ENCODE peak calls at places on chromosomes 3 and 15, in five cellular contexts. T is aorta, O is A549, U is PC-3, M is left lung. N is an unnamed sample.

GRCh38 chr3:126300761-126301481 is 56.3 kb downstream of the KLF15 start:
- DNase-seq in U (no peak), O (no peak), M (peak; percentile 60), T (peak; percentile 75), N (no peak)

GRCh38 chr3:185732782-185733181 is 92.1 kb downstream of the IGF2BP2 start:
- DNase-seq in T (no peak), M (no peak), U (peak; percentile 93), O (no peak), N (peak; percentile 42)

GRCh38 chr3:126539558-126540250 is 15.7 kb downstream of the CHST13 start:
- DNase-seq in O (no peak), M (peak; percentile 18), T (peak; percentile 35), U (no peak), N (no peak)

GRCh38 chr15:61871926-61872522 is 188.2 kb downstream of the VPS13C start:
- DNase-seq in T (no peak), O (peak; percentile 32), M (no peak), U (peak; percentile 45), N (peak; percentile 35)

GRCh38 chr3:64539451-64540196 is 148.2 kb downstream of the ADAMTS9 start:
- DNase-seq in M (no peak), O (no peak), U (no peak), T (peak; percentile 56), N (no peak)

GRCh38 chr3:151476344-151477018 is 15.6 kb upstream of the IGSF10 start:
- DNase-seq in T (no peak), M (no peak), U (no peak), O (no peak), N (no peak)

GRCh38 chr3:23671901-23672589 is 133.7 kb upstream of the UBE2E1 start:
- DNase-seq in T (peak; percentile 53), M (no peak), O (no peak), U (peak; percentile 68), N (no peak)

GRCh38 chr3:45137656-45138181 is 8.5 kb downstream of the CDCP1 start:
- DNase-seq in U (peak; percentile 65), M (no peak), T (no peak), O (no peak), N (no peak)

GRCh38 chr3:105806361-105806760 is 62.5 kb downstream of the CBLB start:
- DNase-seq in M (no peak), T (no peak), O (peak; percentile 68), U (peak; percentile 89), N (peak; percentile 22)

GRCh38 chr3:124281453-124282316 is 289.8 kb upstream of the ROPN1 start:
- DNase-seq in M (no peak), U (peak; percentile 74), O (peak; percentile 41), T (no peak), N (peak; percentile 61)

GRCh38 chr3:153927107-153927506 is 194.1 kb upstream of the ARHGEF26 start:
- DNase-seq in U (peak; percentile 80), T (no peak), M (no peak), O (peak; percentile 29), N (peak; percentile 47)

GRCh38 chr3:71305246-71306206 is 278.0 kb downstream of the FOXP1 start:
- DNase-seq in M (peak; percentile 42), T (no peak), U (peak; percentile 38), O (no peak), N (peak; percentile 66)

DNA sequence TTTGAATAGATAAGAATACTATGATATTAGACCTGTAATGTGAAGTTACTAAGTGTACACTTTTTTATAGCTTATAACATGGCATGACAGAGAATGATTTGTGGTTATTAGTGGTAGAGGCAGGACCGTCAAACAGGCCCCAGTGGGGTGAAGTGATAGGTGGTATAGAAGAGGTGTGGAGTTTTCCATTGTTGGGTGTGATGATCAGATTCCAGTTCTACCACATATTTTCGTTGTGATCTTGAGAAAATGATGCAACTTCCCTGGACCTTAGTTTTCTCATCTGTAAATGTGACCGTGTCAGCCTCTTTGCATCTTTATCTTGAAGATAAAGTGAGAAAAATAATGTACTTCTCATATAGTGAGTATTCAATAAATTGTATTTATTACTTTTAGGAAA is 30.3 kb upstream of the UTS2B start:
- DNase-seq in M (no peak), U (peak; percentile 42), T (no peak), O (no peak), N (no peak)
- H3K27ac ChIP-seq in M (no peak overlapping the region), U (no peak overlapping the region), T (no peak overlapping the region), O (no peak overlapping the region), N (no peak overlapping the region)

GRCh38 chr3:12582730-12583129 is 25.8 kb downstream of the MKRN2 start:
- DNase-seq in M (no peak), O (no peak), U (no peak), T (no peak), N (no peak)
- H3K4me3 ChIP-seq in M (no peak overlapping the region), O (no peak overlapping the region), U (no peak overlapping the region), T (no peak overlapping the region), N (no peak overlapping the region)

DNA sequence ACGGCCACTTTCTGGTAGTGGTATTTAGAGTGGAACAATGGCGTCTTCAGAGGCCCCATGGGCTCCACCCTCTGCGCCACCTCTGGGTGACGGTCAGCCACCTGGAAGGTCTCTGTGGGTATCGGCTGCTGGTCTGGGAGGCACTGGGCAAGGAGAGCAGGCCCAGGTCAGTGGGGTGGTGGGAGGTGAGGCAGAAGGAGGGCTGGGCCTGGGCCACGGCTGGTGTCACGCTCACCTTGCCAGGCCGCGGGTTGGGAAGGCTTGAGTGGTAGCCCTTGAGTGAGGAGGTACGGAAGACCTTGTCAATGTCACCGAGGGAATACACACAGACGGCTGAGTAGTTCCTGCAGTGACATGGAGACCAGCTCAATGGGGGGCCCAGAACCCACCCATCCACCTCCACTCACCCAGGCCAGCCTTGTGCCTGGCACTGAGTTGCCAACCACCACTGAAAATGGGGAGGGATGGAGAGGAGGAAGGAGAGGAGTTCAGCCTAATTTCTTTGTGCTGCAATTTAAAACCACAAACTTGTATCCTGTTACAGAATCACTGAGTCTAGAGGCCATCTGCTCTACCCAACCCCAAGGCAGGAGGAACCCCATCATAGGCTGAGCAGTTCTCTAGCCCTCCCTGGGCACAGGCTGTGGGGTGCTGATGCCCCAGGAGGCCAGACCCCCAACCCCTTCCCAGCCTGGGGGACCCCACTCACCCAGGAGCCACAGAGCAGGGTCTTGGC is 19.0 kb downstream of the SEMA7A start:
- DNase-seq in U (no peak), O (no peak), T (no peak), M (no peak), N (no peak)
- H3K4me1 ChIP-seq in U (peaks cover 58% of the 10 kb centered on the region), O (peaks cover 1% of the 10 kb centered on the region), T (no peaks in the 10 kb centered on the region), M (no peaks in the 10 kb centered on the region), N (peaks cover 25% of the 10 kb centered on the region)

DNA sequence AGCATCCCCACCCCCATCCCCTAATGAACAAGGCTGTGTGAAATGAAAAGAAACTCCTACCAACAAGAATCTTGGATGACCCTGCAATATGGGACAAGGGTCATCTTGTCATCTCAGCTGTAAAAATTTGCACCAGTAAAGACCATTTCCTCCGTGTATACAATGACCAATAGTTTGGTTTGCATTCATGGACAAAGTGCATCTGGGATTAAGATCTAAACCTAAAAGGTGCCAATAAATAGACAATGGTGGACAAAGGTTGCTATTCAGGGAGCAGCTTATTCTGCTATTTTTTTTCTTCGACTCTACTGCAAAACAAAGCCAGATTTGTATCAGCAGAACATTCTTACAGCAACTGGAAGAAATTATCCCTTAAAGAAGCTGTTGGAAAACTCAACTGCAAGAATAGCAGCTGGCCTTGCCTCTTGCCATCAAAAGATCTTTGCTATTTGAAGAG is 8.0 kb downstream of the MGLL start:
- DNase-seq in U (no peak), O (no peak), T (no peak), M (no peak), N (no peak)
- H3K27ac ChIP-seq in U (peak overlapping the region; percentile 88), O (no peak overlapping the region), T (no peak overlapping the region), M (no peak overlapping the region), N (no peak overlapping the region)

GRCh38 chr3:10982782-10983181 is 9.8 kb upstream of the SLC6A1 start:
- DNase-seq in O (no peak), T (no peak), U (peak; percentile 91), M (no peak), N (no peak)
- H3K4me3 ChIP-seq in O (no peak overlapping the region), T (no peak overlapping the region), U (peak overlapping the region; percentile 33), M (no peak overlapping the region), N (no peak overlapping the region)

GRCh38 chr3:50323614-50324199 is 1.2 kb upstream of the HYAL2 start:
- DNase-seq in U (no peak), T (peak; percentile 63), M (no peak), O (no peak), N (no peak)
- H3K4me1 ChIP-seq in U (peaks cover 29% of the 10 kb centered on the region), T (no peaks in the 10 kb centered on the region), M (peaks cover 33% of the 10 kb centered on the region), O (peaks cover 26% of the 10 kb centered on the region), N (peaks cover 4% of the 10 kb centered on the region)

N was measured in SJCRH30.